ENCODE peak calls at places on chromosome 15, in eight cellular contexts. A is GM23338, L is SK-N-SH, C is K562, N is HepG2, Y is A549, R is HCT116, W is Panc1. T is an unnamed sample.

GRCh38 chr15:72783563-72784232 is at the start of gene ADPGK:
- DNase-seq in A (peak; percentile 93), L (peak; percentile 99), C (peak; percentile 98), N (peak; percentile 73), Y (peak; percentile 96), R (peak; percentile 78), W (peak; percentile 28), T (peak; percentile 92)

GRCh38 chr15:101013769-101014223 is 94.6 kb downstream of the LRRK1 start:
- DNase-seq in A (no peak), L (no peak), C (no peak), N (no peak), Y (no peak), R (no peak), W (no peak), T (no peak)

GRCh38 chr15:56243117-56243773 is 434 bp downstream of the RFX7 start:
- DNase-seq in A (peak; percentile 76), L (peak; percentile 79), C (peak; percentile 60), N (no peak), Y (peak; percentile 67), R (no peak), W (no peak), T (peak; percentile 64)

GRCh38 chr15:90394074-90394473 is 6.0 kb downstream of the IQGAP1 start:
- DNase-seq in A (no peak), L (no peak), C (no peak), N (no peak), Y (no peak), R (no peak), W (no peak), T (no peak)

GRCh38 chr15:73647259-73648026 is 14.3 kb upstream of the NPTN start:
- DNase-seq in A (no peak), L (no peak), C (no peak), N (no peak), Y (peak; percentile 34), R (no peak), W (no peak), T (no peak)

GRCh38 chr15:47331796-47332480 is 385.4 kb upstream of the SEMA6D start:
- DNase-seq in A (no peak), L (no peak), C (no peak), N (no peak), Y (no peak), R (no peak), W (no peak), T (no peak)

GRCh38 chr15:39581501-39582285 is 814 bp downstream of the THBS1 start:
- DNase-seq in A (peak; percentile 73), L (peak; percentile 52), C (no peak), N (peak; percentile 78), Y (peak; percentile 69), R (no peak), W (no peak), T (peak; percentile 46)

GRCh38 chr15:51970981-51971352 is 611 bp downstream of the LEO1 start:
- DNase-seq in A (no peak), L (peak; percentile 61), C (no peak), N (no peak), Y (no peak), R (no peak), W (no peak), T (no peak)

GRCh38 chr15:64870350-64870749 is 28.6 kb downstream of the PLEKHO2 start:
- DNase-seq in A (no peak), L (no peak), C (no peak), N (no peak), Y (no peak), R (no peak), W (no peak), T (no peak)

GRCh38 chr15:90126022-90126421 is 23.8 kb upstream of the IDH2 start:
- DNase-seq in A (no peak), L (no peak), C (no peak), N (peak; percentile 59), Y (peak; percentile 39), R (no peak), W (no peak), T (no peak)

GRCh38 chr15:51111061-51111460 is 16.4 kb upstream of the TNFAIP8L3 start:
- DNase-seq in A (no peak), L (no peak), C (no peak), N (no peak), Y (no peak), R (no peak), W (no peak), T (no peak)

GRCh38 chr15:29136815-29137214 is 132.8 kb downstream of the NSMCE3 start:
- DNase-seq in A (no peak), L (no peak), C (no peak), N (no peak), Y (no peak), R (no peak), W (no peak), T (no peak)

GRCh38 chr15:80695099-80695910 is at the start of gene ABHD17C:
- DNase-seq in A (peak; percentile 68), L (peak; percentile 92), C (peak; percentile 87), N (peak; percentile 9), Y (peak; percentile 68), R (no peak), W (no peak), T (peak; percentile 26)

GRCh38 chr15:72758195-72758594 is 25.4 kb downstream of the ADPGK start:
- DNase-seq in A (no peak), L (no peak), C (no peak), N (no peak), Y (peak; percentile 19), R (no peak), W (no peak), T (no peak)

DNA sequence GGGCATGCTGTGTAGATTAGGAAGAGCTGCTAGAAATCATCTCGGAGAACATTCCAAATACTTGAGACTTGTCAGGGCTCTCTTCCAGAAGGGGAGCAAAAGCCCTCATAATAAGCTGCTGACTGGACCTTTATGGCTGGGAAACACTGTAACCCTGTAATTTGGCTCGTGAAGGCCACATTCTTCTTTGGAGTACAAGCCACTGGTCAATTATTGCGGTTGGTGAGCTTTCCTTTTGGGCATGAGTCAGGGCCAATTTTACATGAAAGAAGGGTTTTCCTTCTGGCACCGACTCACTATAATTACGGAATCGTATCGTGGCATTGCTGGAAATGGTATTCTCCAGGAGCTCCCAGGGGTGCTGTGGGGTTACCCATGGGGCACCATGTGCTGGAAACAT is 434.5 kb upstream of the RGMA start:
- DNase-seq in A (no peak), L (no peak), C (no peak), N (no peak), Y (no peak), R (no peak), W (no peak), T (no peak)
- TF ChIP-seq REST in A (no peak), L (no peak), C (no peak), N (no peak), Y (no peak), R (no peak), W (no peak), T (no peak)

GRCh38 chr15:95287774-95288173 is 1042.7 kb upstream of the NR2F2 start:
- DNase-seq in A (peak; percentile 32), L (no peak), C (no peak), N (no peak), Y (no peak), R (no peak), W (no peak), T (no peak)

GRCh38 chr15:95284933-95285401 is 1045.5 kb upstream of the NR2F2 start:
- DNase-seq in A (peak; percentile 29), L (no peak), C (no peak), N (no peak), Y (no peak), R (no peak), W (no peak), T (peak; percentile 90)

GRCh38 chr15:95286911-95287769 is 1043.4 kb upstream of the NR2F2 start:
- DNase-seq in A (peak; percentile 54), L (no peak), C (no peak), N (no peak), Y (no peak), R (no peak), W (no peak), T (peak; percentile 28)

GRCh38 chr15:95284487-95284886 is 1046.0 kb upstream of the NR2F2 start:
- DNase-seq in A (no peak), L (no peak), C (no peak), N (no peak), Y (no peak), R (no peak), W (no peak), T (no peak)

GRCh38 chr15:95286316-95286880 is 1044.1 kb upstream of the NR2F2 start:
- DNase-seq in A (no peak), L (no peak), C (no peak), N (no peak), Y (no peak), R (no peak), W (no peak), T (no peak)
- TF ChIP-seq REST in A (no peak), L (no peak), C (no peak), N (no peak), Y (no peak), R (no peak), W (no peak), T (no peak)

GRCh38 chr15:63301088-63301487 is 23.7 kb downstream of the APH1B start:
- DNase-seq in A (no peak), L (no peak), C (no peak), N (no peak), Y (no peak), R (no peak), W (no peak), T (no peak)

GRCh38 chr15:63308491-63308890 is 31.1 kb downstream of the APH1B start:
- DNase-seq in A (peak; percentile 42), L (no peak), C (no peak), N (no peak), Y (no peak), R (no peak), W (no peak), T (no peak)

GRCh38 chr15:63308947-63309346 is 31.5 kb downstream of the APH1B start:
- DNase-seq in A (no peak), L (no peak), C (no peak), N (no peak), Y (no peak), R (no peak), W (no peak), T (no peak)

GRCh38 chr15:63306480-63307073 is 29.2 kb downstream of the APH1B start:
- DNase-seq in A (no peak), L (no peak), C (no peak), N (no peak), Y (no peak), R (no peak), W (no peak), T (no peak)

GRCh38 chr15:63305276-63305675 is 27.9 kb downstream of the APH1B start:
- DNase-seq in A (no peak), L (no peak), C (no peak), N (no peak), Y (no peak), R (no peak), W (no peak), T (no peak)
- TF ChIP-seq REST in A (no peak), L (no peak), C (no peak), N (no peak), Y (no peak), R (no peak), W (no peak), T (no peak)

DNA sequence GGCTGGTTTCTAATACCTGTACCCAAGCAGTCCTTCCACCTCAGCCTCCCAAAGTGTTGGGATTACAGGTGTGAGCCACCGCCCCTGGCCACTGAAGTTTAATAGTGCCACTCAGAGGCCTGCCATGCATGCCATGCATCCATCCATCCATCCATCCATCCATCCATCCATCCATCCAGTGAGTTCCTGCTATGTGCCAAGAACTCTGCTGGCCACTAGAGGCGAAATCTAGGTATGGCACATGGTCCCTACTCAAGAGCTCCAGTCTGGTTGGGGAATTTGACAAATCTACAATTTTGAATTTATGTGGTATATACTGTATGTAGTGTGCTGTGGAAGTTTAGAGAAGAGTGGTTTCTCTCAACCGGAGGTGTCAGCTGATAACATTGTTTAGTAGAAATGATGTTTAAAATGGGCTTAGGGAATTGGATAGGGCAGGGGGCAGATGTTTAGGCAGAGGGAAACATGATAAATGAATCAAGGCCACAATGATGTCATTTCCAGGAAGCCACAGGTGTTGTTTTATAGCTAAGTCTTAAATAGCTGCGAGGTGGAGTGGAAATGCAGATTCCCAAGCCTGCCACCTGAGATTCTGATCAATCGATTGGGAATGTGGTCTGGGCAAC is 384.4 kb upstream of the C2CD4B start:
- DNase-seq in A (peak; percentile 64), L (peak; percentile 41), C (peak; percentile 45), N (peak; percentile 40), Y (peak; percentile 76), R (peak; percentile 29), W (peak; percentile 20), T (peak; percentile 16)
- TF ChIP-seq REST in A (no peak), L (no peak), C (no peak), N (no peak), Y (no peak), R (no peak), W (no peak), T (no peak)